ENCODE peak calls at places on chromosomes 16 and 17, in ten cellular contexts. L, K, W, H, P, F, Q, V, D and X are unnamed samples.

GRCh38 chr17:57924677-57925076 is 30.5 kb downstream of the CUEDC1 start:
- DNase-seq in F (no peak), Q (no peak), K (no peak), L (peak), H (no peak), D (no peak), P (no peak), W (no peak), V (no peak), X (no peak)

GRCh38 chr17:78367193-78367592 is 7.3 kb upstream of the SOCS3 start:
- DNase-seq in Q (no peak), F (no peak), L (no peak), D (no peak), V (no peak), P (no peak), W (no peak), H (no peak), K (no peak), X (no peak)

GRCh38 chr16:58501242-58502131 is 1.5 kb downstream of the NDRG4 start:
- DNase-seq in V (peak), Q (no peak), F (no peak), K (peak), L (peak), P (no peak), W (peak), D (peak), H (peak), X (peak)

GRCh38 chr16:3067929-3068288 is 2.5 kb downstream of the IL32 start:
- DNase-seq in F (no peak), K (no peak), W (no peak), D (no peak), Q (no peak), P (no peak), L (no peak), V (no peak), H (no peak), X (no peak)

GRCh38 chr16:87324411-87325275 is 7.5 kb upstream of the C16orf95 start:
- DNase-seq in H (no peak), V (peak), K (peak), W (no peak), Q (no peak), P (no peak), D (peak), F (no peak), L (peak), X (peak)

GRCh38 chr17:49798182-49798581 is 9.7 kb downstream of the KAT7 start:
- DNase-seq in F (no peak), W (no peak), Q (no peak), H (no peak), D (no peak), L (no peak), V (no peak), P (no peak), K (no peak), X (no peak)

GRCh38 chr17:72977768-72978417 is 114.6 kb downstream of the SLC39A11 start:
- DNase-seq in H (no peak), L (no peak), K (no peak), P (no peak), W (no peak), V (no peak), Q (no peak), F (no peak), D (peak), X (no peak)

GRCh38 chr17:64216385-64217248 is 46.4 kb downstream of the TEX2 start:
- DNase-seq in H (no peak), D (peak), L (no peak), P (no peak), W (no peak), K (no peak), F (no peak), Q (no peak), V (no peak), X (no peak)

GRCh38 chr16:69477546-69477945 is 53.1 kb downstream of the CYB5B start:
- DNase-seq in L (no peak), F (no peak), K (no peak), V (no peak), W (no peak), H (no peak), P (no peak), Q (no peak), D (no peak), X (no peak)

GRCh38 chr16:546909-547770 is 13.1 kb upstream of the PRR35 start:
- DNase-seq in V (peak), W (no peak), K (peak), L (no peak), D (peak), F (no peak), Q (no peak), H (no peak), P (no peak), X (no peak)

GRCh38 chr17:72970246-72970645 is 122.2 kb downstream of the SLC39A11 start:
- DNase-seq in K (no peak), P (no peak), Q (no peak), W (no peak), V (no peak), F (no peak), H (no peak), D (no peak), L (no peak), X (no peak)

GRCh38 chr17:7618608-7619007 is 3.9 kb upstream of the FXR2 start:
- DNase-seq in F (no peak), Q (no peak), K (no peak), D (no peak), W (no peak), V (no peak), L (no peak), H (no peak), P (no peak), X (no peak)

GRCh38 chr17:64641499-64641898 is 20.6 kb downstream of the SMURF2 start:
- DNase-seq in F (peak), H (no peak), P (no peak), W (no peak), L (no peak), D (peak), Q (no peak), V (no peak), K (no peak), X (no peak)

GRCh38 chr17:29090746-29091395 is 47.9 kb downstream of the PIPOX start:
- DNase-seq in F (no peak), P (no peak), Q (no peak), H (no peak), W (no peak), D (no peak), K (no peak), L (peak), V (no peak), X (no peak)

GRCh38 chr17:26809033-26809432 is 484.9 kb upstream of the WSB1 start:
- DNase-seq in W (no peak), Q (no peak), F (peak), D (no peak), V (no peak), P (no peak), L (no peak), H (no peak), K (no peak), X (no peak)

GRCh38 chr17:49357516-49357915 is 4.5 kb downstream of the ZNF652 start:
- DNase-seq in P (no peak), W (no peak), L (no peak), V (no peak), K (no peak), F (no peak), D (no peak), H (no peak), Q (no peak), X (no peak)

GRCh38 chr17:70144260-70144846 is 25.0 kb upstream of the KCNJ2 start:
- DNase-seq in F (no peak), K (no peak), V (no peak), W (no peak), Q (no peak), H (peak), L (no peak), D (peak), P (no peak), X (no peak)